ENCODE peak calls at places on chromosomes 1 and 21, in ten cellular contexts. I is neural crest cell; Y is SK-MEL-5; N is glomerular endothelial cell; Q is stimulated activated CD8-positive, alpha-beta memory T cell treated with anti-CD3 and anti-CD28 coated beads, Interleukin-4, amount 100 ng/mL, for 48 hours; B is AG09319; V is iris pigment epithelial cell; F is SJSA1; G is SK-N-SH; T is astrocyte of the spinal cord. J is an unnamed sample.

GRCh38 chr1:8342325-8342724 is 24.4 kb downstream of the SLC45A1 start:
- DNase-seq in I (no peak), Y (no peak), N (no peak), Q (no peak), B (no peak), V (peak), F (peak), G (no peak), T (peak), J (no peak)

GRCh38 chr1:19232526-19232851 is 18.8 kb downstream of the EMC1 start:
- DNase-seq in I (no peak), Y (peak), N (no peak), Q (no peak), B (peak), V (peak), F (no peak), G (no peak), T (peak), J (no peak)

GRCh38 chr21:40840441-40840840 is 6.5 kb downstream of the DSCAM start:
- DNase-seq in I (no peak), Y (no peak), N (no peak), Q (no peak), B (no peak), V (no peak), F (no peak), G (no peak), T (no peak), J (no peak)

GRCh38 chr1:221117548-221117951 is 238.3 kb downstream of the HLX start:
- DNase-seq in I (no peak), Y (no peak), N (no peak), Q (no peak), B (peak), V (peak), F (peak), G (peak), T (peak), J (no peak)

GRCh38 chr21:39251326-39251725 is 62.1 kb downstream of the BRWD1 start:
- DNase-seq in I (no peak), Y (no peak), N (no peak), Q (no peak), B (no peak), V (peak), F (no peak), G (no peak), T (no peak), J (no peak)

GRCh38 chr1:54887665-54888071 is 673 bp upstream of the DHCR24 start:
- DNase-seq in I (no peak), Y (no peak), N (no peak), Q (no peak), B (no peak), V (no peak), F (peak), G (peak), T (no peak), J (peak)

GRCh38 chr1:48450505-48450904 is 21.5 kb downstream of the SPATA6 start:
- DNase-seq in I (no peak), Y (peak), N (no peak), Q (no peak), B (no peak), V (no peak), F (no peak), G (no peak), T (peak), J (no peak)

GRCh38 chr1:239914827-239915231 is 176.9 kb upstream of the FMN2 start:
- DNase-seq in I (no peak), Y (peak), N (no peak), Q (no peak), B (peak), V (peak), F (no peak), G (no peak), T (peak), J (no peak)

GRCh38 chr1:30675761-30676160 is 47.6 kb downstream of the MATN1 start:
- DNase-seq in I (no peak), Y (no peak), N (no peak), Q (no peak), B (no peak), V (peak), F (peak), G (no peak), T (peak), J (no peak)

GRCh38 chr1:171142081-171142450 is 43.0 kb upstream of the FMO2 start:
- DNase-seq in I (no peak), Y (peak), N (no peak), Q (no peak), B (peak), V (peak), F (peak), G (no peak), T (no peak), J (peak)

GRCh38 chr1:61101461-61102440 is 19.4 kb downstream of the NFIA start:
- DNase-seq in I (no peak), Y (no peak), N (no peak), Q (no peak), B (no peak), V (no peak), F (no peak), G (no peak), T (no peak), J (no peak)

GRCh38 chr1:162349635-162350330 is 26.9 kb downstream of the SPATA46 start:
- DNase-seq in I (no peak), Y (no peak), N (peak), Q (no peak), B (no peak), V (peak), F (peak), G (no peak), T (peak), J (peak)

GRCh38 chr1:54289939-54290233 is 89.9 kb downstream of the MRPL37 start:
- DNase-seq in I (no peak), Y (no peak), N (no peak), Q (no peak), B (no peak), V (no peak), F (no peak), G (no peak), T (no peak), J (no peak)

GRCh38 chr1:248288385-248288784 is 10.6 kb upstream of the OR2T33 start:
- DNase-seq in I (no peak), Y (no peak), N (no peak), Q (no peak), B (no peak), V (no peak), F (no peak), G (no peak), T (no peak), J (no peak)

GRCh38 chr1:46554236-46555080 is 3.0 kb upstream of the KNCN start:
- DNase-seq in I (no peak), Y (no peak), N (no peak), Q (no peak), B (no peak), V (no peak), F (no peak), G (no peak), T (no peak), J (no peak)

GRCh38 chr1:209456878-209457277 is 126.6 kb upstream of the CAMK1G start:
- DNase-seq in I (no peak), Y (no peak), N (no peak), Q (no peak), B (no peak), V (no peak), F (no peak), G (no peak), T (no peak), J (no peak)

GRCh38 chr21:23687154-23687553 is 1920.1 kb downstream of the MRPL39 start:
- DNase-seq in I (no peak), Y (no peak), N (no peak), Q (no peak), B (no peak), V (no peak), F (no peak), G (no peak), T (no peak), J (no peak)

GRCh38 chr1:201903135-201903534 is 14.4 kb downstream of the SHISA4 start:
- DNase-seq in I (no peak), Y (no peak), N (no peak), Q (no peak), B (no peak), V (peak), F (no peak), G (no peak), T (no peak), J (peak)

GRCh38 chr1:201192478-201192804 is 1.8 kb downstream of the IGFN1 start:
- DNase-seq in I (no peak), Y (no peak), N (no peak), Q (no peak), B (no peak), V (no peak), F (no peak), G (no peak), T (no peak), J (no peak)

GRCh38 chr21:46515109-46515508 is 56.4 kb downstream of the DIP2A start:
- DNase-seq in I (no peak), Y (no peak), N (no peak), Q (no peak), B (peak), V (peak), F (no peak), G (no peak), T (peak), J (no peak)

GRCh38 chr1:42380617-42381423 is at the start of gene RIMKLA:
- DNase-seq in I (peak), Y (peak), N (no peak), Q (peak), B (no peak), V (peak), F (no peak), G (peak), T (no peak), J (peak)

GRCh38 chr1:3506943-3507342 is 52.5 kb downstream of the ARHGEF16 start:
- DNase-seq in I (no peak), Y (no peak), N (no peak), Q (no peak), B (no peak), V (no peak), F (no peak), G (no peak), T (no peak), J (no peak)

GRCh38 chr1:214446772-214447556 is 104.4 kb downstream of the PTPN14 start:
- DNase-seq in I (no peak), Y (peak), N (peak), Q (no peak), B (peak), V (peak), F (peak), G (peak), T (peak), J (peak)

GRCh38 chr1:22287946-22288520 is 145.1 kb upstream of the WNT4 start:
- DNase-seq in I (no peak), Y (no peak), N (no peak), Q (no peak), B (no peak), V (no peak), F (no peak), G (peak), T (no peak), J (no peak)

GRCh38 chr1:100440075-100440809 is 87.9 kb downstream of the CDC14A start:
- DNase-seq in I (no peak), Y (no peak), N (no peak), Q (peak), B (no peak), V (no peak), F (no peak), G (peak), T (no peak), J (peak)

GRCh38 chr1:17089496-17089895 is 29.8 kb downstream of the PADI2 start:
- DNase-seq in I (peak), Y (peak), N (no peak), Q (no peak), B (no peak), V (no peak), F (no peak), G (no peak), T (no peak), J (no peak)

GRCh38 chr1:27598902-27599528 is 4.9 kb downstream of the AHDC1 start:
- DNase-seq in I (no peak), Y (no peak), N (no peak), Q (peak), B (no peak), V (peak), F (peak), G (no peak), T (peak), J (peak)

GRCh38 chr1:198797656-198798055 is 158.8 kb downstream of the PTPRC start:
- DNase-seq in I (no peak), Y (no peak), N (no peak), Q (no peak), B (no peak), V (no peak), F (no peak), G (no peak), T (no peak), J (no peak)

GRCh38 chr1:55774446-55774845 is 559.3 kb upstream of the USP24 start:
- DNase-seq in I (no peak), Y (no peak), N (no peak), Q (no peak), B (no peak), V (no peak), F (no peak), G (no peak), T (no peak), J (no peak)

GRCh38 chr1:221989741-221990140 is 247.9 kb upstream of the DUSP10 start:
- DNase-seq in I (no peak), Y (no peak), N (no peak), Q (no peak), B (no peak), V (no peak), F (no peak), G (no peak), T (no peak), J (no peak)